ENCODE peak calls at places on chromosomes 1 and 21, in ten cellular contexts. F is epithelial cell of esophagus; B is stimulated activated CD8-positive, alpha-beta memory T cell treated with anti-CD3 and anti-CD28 coated beads, Interleukin-2, amount 100 ng/mL, for 48 hours; V is NAMALWA; P is ELR; R is LNCaP clone FGC; E is lung; J is mucosa of gallbladder; A is AG08396; S is foreskin keratinocyte. I is an unnamed sample.

GRCh38 chr1:201185527-201186128 is 5.0 kb upstream of the IGFN1 start:
- DNase-seq in P (no peak), F (no peak), S (no peak), A (no peak), B (no peak), R (no peak), E (no peak), J (no peak), V (no peak), I (no peak)

GRCh38 chr1:153866045-153866850 is 56.5 kb downstream of the GATAD2B start:
- DNase-seq in S (no peak), R (no peak), A (no peak), V (peak), P (peak), F (no peak), J (no peak), E (no peak), B (no peak), I (no peak)

GRCh38 chr1:3359346-3360157 is 94.9 kb upstream of the ARHGEF16 start:
- DNase-seq in V (no peak), J (peak), E (no peak), S (no peak), F (no peak), B (no peak), P (no peak), R (peak), A (no peak), I (no peak)

GRCh38 chr1:4407851-4408250 is 246.6 kb upstream of the AJAP1 start:
- DNase-seq in V (no peak), S (no peak), R (no peak), F (no peak), J (no peak), A (no peak), B (no peak), E (no peak), P (no peak), I (no peak)

GRCh38 chr1:9822897-9823692 is 670 bp downstream of the CLSTN1 start:
- DNase-seq in J (no peak), A (peak), E (no peak), R (no peak), P (peak), B (no peak), F (no peak), S (no peak), V (peak), I (no peak)

GRCh38 chr1:216818284-216818683 is 95.1 kb upstream of the ESRRG start:
- DNase-seq in A (no peak), J (no peak), R (no peak), S (no peak), V (no peak), B (no peak), P (no peak), E (no peak), F (no peak), I (no peak)

GRCh38 chr1:66446261-66447001 is 87.5 kb upstream of the SGIP1 start:
- DNase-seq in J (peak), F (peak), P (peak), R (peak), S (peak), B (no peak), E (no peak), V (peak), A (peak), I (peak)

GRCh38 chr21:44405948-44406872 is 49.1 kb upstream of the LRRC3 start:
- DNase-seq in S (no peak), B (no peak), E (no peak), P (peak), A (no peak), V (no peak), J (no peak), R (no peak), F (no peak), I (no peak)

GRCh38 chr21:26042181-26042876 is 128.2 kb downstream of the APP start:
- DNase-seq in B (no peak), V (no peak), S (no peak), R (no peak), A (no peak), P (no peak), J (no peak), F (no peak), E (no peak), I (no peak)

GRCh38 chr1:26790551-26790953 is 2.8 kb downstream of the PIGV start:
- DNase-seq in J (no peak), P (peak), R (no peak), A (no peak), B (no peak), S (no peak), E (no peak), F (no peak), V (no peak), I (no peak)

GRCh38 chr1:177934927-177935326 is 34.9 kb downstream of the SEC16B start:
- DNase-seq in A (no peak), J (no peak), E (no peak), R (no peak), B (no peak), V (no peak), S (no peak), F (no peak), P (no peak), I (no peak)

GRCh38 chr1:17595602-17595925 is 56.1 kb downstream of the ARHGEF10L start:
- DNase-seq in J (no peak), B (no peak), S (no peak), V (no peak), F (no peak), A (no peak), R (no peak), P (no peak), E (no peak), I (no peak)